ENCODE peak calls at places on chromosome 20, in seven cellular contexts. One of them, this sample, is unnamed.

GRCh38 chr20:61983965-61984364 is 81.7 kb downstream of the TAF4 start:
- DNase-seq in PC-9: no peak
- DNase-seq in ovary: no peak
- DNase-seq in cardiac muscle cell: no peak
- DNase-seq in colonic mucosa: no peak
- DNase-seq in AG09309: no peak
- DNase-seq in left ventricle myocardium inferior: no peak
- DNase-seq in this sample: no peak

GRCh38 chr20:24584538-24585356 is 115.3 kb downstream of the SYNDIG1 start:
- DNase-seq in ovary: no peak
- DNase-seq in left ventricle myocardium inferior: no peak
- DNase-seq in PC-9: no peak
- DNase-seq in cardiac muscle cell: no peak
- DNase-seq in AG09309: peak; percentile 25
- DNase-seq in colonic mucosa: no peak
- DNase-seq in this sample: peak; percentile 80

GRCh38 chr20:6164421-6165341 is 41.9 kb upstream of the FERMT1 start:
- DNase-seq in colonic mucosa: no peak
- DNase-seq in left ventricle myocardium inferior: peak; percentile 46
- DNase-seq in ovary: no peak
- DNase-seq in PC-9: peak; percentile 84
- DNase-seq in AG09309: no peak
- DNase-seq in cardiac muscle cell: peak; percentile 50
- DNase-seq in this sample: no peak

GRCh38 chr20:62201173-62202082 is 18.6 kb downstream of the MTG2 start:
- DNase-seq in cardiac muscle cell: no peak
- DNase-seq in left ventricle myocardium inferior: no peak
- DNase-seq in colonic mucosa: no peak
- DNase-seq in AG09309: no peak
- DNase-seq in PC-9: no peak
- DNase-seq in ovary: no peak
- DNase-seq in this sample: no peak

GRCh38 chr20:48827880-48828733 is at the start of gene PREX1:
- DNase-seq in ovary: peak; percentile 68
- DNase-seq in left ventricle myocardium inferior: peak; percentile 86
- DNase-seq in AG09309: peak; percentile 21
- DNase-seq in PC-9: no peak
- DNase-seq in colonic mucosa: peak; percentile 61
- DNase-seq in cardiac muscle cell: peak; percentile 91
- DNase-seq in this sample: peak; percentile 89

GRCh38 chr20:5002077-5002413 is 735 bp upstream of the SLC23A2 start:
- DNase-seq in colonic mucosa: peak; percentile 20
- DNase-seq in left ventricle myocardium inferior: peak; percentile 18
- DNase-seq in ovary: no peak
- DNase-seq in AG09309: no peak
- DNase-seq in cardiac muscle cell: peak; percentile 6
- DNase-seq in PC-9: no peak
- DNase-seq in this sample: no peak

GRCh38 chr20:53899351-53900167 is 170.8 kb downstream of the BCAS1 start:
- DNase-seq in colonic mucosa: peak; percentile 63
- DNase-seq in cardiac muscle cell: no peak
- DNase-seq in left ventricle myocardium inferior: no peak
- DNase-seq in PC-9: peak; percentile 88
- DNase-seq in ovary: no peak
- DNase-seq in AG09309: no peak
- DNase-seq in this sample: no peak

GRCh38 chr20:20820780-20821495 is 108.5 kb upstream of the RALGAPA2 start:
- DNase-seq in AG09309: no peak
- DNase-seq in cardiac muscle cell: no peak
- DNase-seq in colonic mucosa: no peak
- DNase-seq in ovary: no peak
- DNase-seq in left ventricle myocardium inferior: no peak
- DNase-seq in PC-9: no peak
- DNase-seq in this sample: no peak

GRCh38 chr20:38809942-38810341 is 4.4 kb downstream of the PPP1R16B start:
- DNase-seq in PC-9: no peak
- DNase-seq in AG09309: no peak
- DNase-seq in colonic mucosa: no peak
- DNase-seq in ovary: no peak
- DNase-seq in cardiac muscle cell: no peak
- DNase-seq in left ventricle myocardium inferior: no peak
- DNase-seq in this sample: no peak

GRCh38 chr20:62755817-62756724 is 40.2 kb upstream of the MRGBP start:
- DNase-seq in AG09309: no peak
- DNase-seq in ovary: no peak
- DNase-seq in cardiac muscle cell: no peak
- DNase-seq in left ventricle myocardium inferior: peak; percentile 8
- DNase-seq in colonic mucosa: no peak
- DNase-seq in PC-9: no peak
- DNase-seq in this sample: no peak

GRCh38 chr20:57118964-57119363 is 147.5 kb downstream of the BMP7 start:
- DNase-seq in ovary: no peak
- DNase-seq in AG09309: no peak
- DNase-seq in left ventricle myocardium inferior: no peak
- DNase-seq in colonic mucosa: no peak
- DNase-seq in cardiac muscle cell: no peak
- DNase-seq in PC-9: no peak
- DNase-seq in this sample: no peak

GRCh38 chr20:43755390-43755789 is 28.6 kb upstream of the GTSF1L start:
- DNase-seq in PC-9: no peak
- DNase-seq in left ventricle myocardium inferior: no peak
- DNase-seq in colonic mucosa: no peak
- DNase-seq in cardiac muscle cell: no peak
- DNase-seq in ovary: no peak
- DNase-seq in AG09309: peak; percentile 50
- DNase-seq in this sample: no peak

GRCh38 chr20:46169245-46170171 is 51.4 kb downstream of the CD40 start:
- DNase-seq in cardiac muscle cell: peak; percentile 36
- DNase-seq in AG09309: no peak
- DNase-seq in colonic mucosa: no peak
- DNase-seq in PC-9: no peak
- DNase-seq in ovary: no peak
- DNase-seq in left ventricle myocardium inferior: no peak
- DNase-seq in this sample: no peak

GRCh38 chr20:20366896-20367680 is 816 bp upstream of the INSM1 start:
- DNase-seq in left ventricle myocardium inferior: no peak
- DNase-seq in ovary: no peak
- DNase-seq in PC-9: no peak
- DNase-seq in AG09309: no peak
- DNase-seq in colonic mucosa: no peak
- DNase-seq in cardiac muscle cell: peak; percentile 25
- DNase-seq in this sample: no peak

GRCh38 chr20:1418335-1418734 is 25.5 kb upstream of the FKBP1A start:
- DNase-seq in cardiac muscle cell: no peak
- DNase-seq in left ventricle myocardium inferior: no peak
- DNase-seq in colonic mucosa: no peak
- DNase-seq in ovary: no peak
- DNase-seq in PC-9: peak; percentile 58
- DNase-seq in AG09309: no peak
- DNase-seq in this sample: no peak

GRCh38 chr20:64219202-64219601 is 36.3 kb upstream of the PCMTD2 start:
- DNase-seq in cardiac muscle cell: no peak
- DNase-seq in AG09309: no peak
- DNase-seq in colonic mucosa: no peak
- DNase-seq in ovary: no peak
- DNase-seq in left ventricle myocardium inferior: no peak
- DNase-seq in PC-9: no peak
- DNase-seq in this sample: no peak

GRCh38 chr20:24535956-24536730 is 66.7 kb downstream of the SYNDIG1 start:
- DNase-seq in PC-9: no peak
- DNase-seq in left ventricle myocardium inferior: no peak
- DNase-seq in colonic mucosa: no peak
- DNase-seq in ovary: no peak
- DNase-seq in cardiac muscle cell: no peak
- DNase-seq in AG09309: no peak
- DNase-seq in this sample: peak; percentile 76

GRCh38 chr20:24953621-24954133 is 4.6 kb downstream of the CST7 start:
- DNase-seq in colonic mucosa: peak; percentile 14
- DNase-seq in ovary: no peak
- DNase-seq in left ventricle myocardium inferior: no peak
- DNase-seq in cardiac muscle cell: no peak
- DNase-seq in AG09309: no peak
- DNase-seq in PC-9: no peak
- DNase-seq in this sample: peak; percentile 82

GRCh38 chr20:1565461-1565860 is 8.0 kb upstream of the SIRPD start:
- DNase-seq in PC-9: no peak
- DNase-seq in cardiac muscle cell: no peak
- DNase-seq in left ventricle myocardium inferior: no peak
- DNase-seq in colonic mucosa: no peak
- DNase-seq in ovary: no peak
- DNase-seq in AG09309: no peak
- DNase-seq in this sample: no peak

GRCh38 chr20:1122388-1123315 is 4.2 kb downstream of the PSMF1 start:
- DNase-seq in ovary: no peak
- DNase-seq in AG09309: peak; percentile 13
- DNase-seq in left ventricle myocardium inferior: peak; percentile 32
- DNase-seq in colonic mucosa: peak; percentile 75
- DNase-seq in PC-9: no peak
- DNase-seq in cardiac muscle cell: no peak
- DNase-seq in this sample: no peak

GRCh38 chr20:47464380-47465101 is 37.1 kb upstream of the NCOA3 start:
- DNase-seq in ovary: no peak
- DNase-seq in left ventricle myocardium inferior: peak; percentile 61
- DNase-seq in colonic mucosa: peak; percentile 74
- DNase-seq in cardiac muscle cell: no peak
- DNase-seq in PC-9: peak; percentile 99
- DNase-seq in AG09309: peak; percentile 96
- DNase-seq in this sample: peak; percentile 91
- TF ChIP-seq CTCF in ovary: no peak
- TF ChIP-seq CTCF in left ventricle myocardium inferior: peak; percentile 62
- TF ChIP-seq CTCF in colonic mucosa: no peak
- TF ChIP-seq CTCF in cardiac muscle cell: peak; percentile 44
- TF ChIP-seq CTCF in PC-9: peak; percentile 78
- TF ChIP-seq CTCF in AG09309: peak; percentile 57
- TF ChIP-seq CTCF in this sample: peak; percentile 62

GRCh38 chr20:22182148-22182547 is 402.2 kb downstream of the FOXA2 start:
- DNase-seq in ovary: no peak
- DNase-seq in cardiac muscle cell: no peak
- DNase-seq in PC-9: no peak
- DNase-seq in left ventricle myocardium inferior: no peak
- DNase-seq in colonic mucosa: no peak
- DNase-seq in AG09309: no peak
- DNase-seq in this sample: no peak

DNA sequence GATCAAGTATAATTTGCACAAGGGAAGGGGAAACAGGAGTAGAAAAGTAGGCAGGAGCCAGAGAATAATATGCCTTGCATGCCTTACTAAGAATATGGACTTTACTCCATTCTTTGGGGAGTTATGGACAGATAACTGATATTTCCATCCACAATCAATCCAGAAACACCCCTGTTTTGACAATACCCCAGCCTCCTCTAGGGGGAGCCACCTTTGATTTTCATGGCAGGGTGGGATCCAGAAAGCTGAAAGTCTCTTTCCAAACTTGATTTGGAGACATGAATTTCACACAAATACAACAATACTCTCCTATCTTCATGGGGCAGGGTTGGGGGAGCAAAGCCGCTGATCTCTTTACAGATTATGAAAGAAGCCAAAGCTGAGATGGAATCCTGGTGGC is 404.1 kb downstream of the FOXA2 start:
- DNase-seq in cardiac muscle cell: peak; percentile 13
- DNase-seq in left ventricle myocardium inferior: no peak
- DNase-seq in colonic mucosa: no peak
- DNase-seq in PC-9: no peak
- DNase-seq in ovary: no peak
- DNase-seq in AG09309: no peak
- DNase-seq in this sample: no peak
- TF ChIP-seq CTCF in cardiac muscle cell: no peak
- TF ChIP-seq CTCF in left ventricle myocardium inferior: no peak
- TF ChIP-seq CTCF in colonic mucosa: no peak
- TF ChIP-seq CTCF in PC-9: peak; percentile 59
- TF ChIP-seq CTCF in ovary: no peak
- TF ChIP-seq CTCF in AG09309: no peak
- TF ChIP-seq CTCF in this sample: no peak

DNA sequence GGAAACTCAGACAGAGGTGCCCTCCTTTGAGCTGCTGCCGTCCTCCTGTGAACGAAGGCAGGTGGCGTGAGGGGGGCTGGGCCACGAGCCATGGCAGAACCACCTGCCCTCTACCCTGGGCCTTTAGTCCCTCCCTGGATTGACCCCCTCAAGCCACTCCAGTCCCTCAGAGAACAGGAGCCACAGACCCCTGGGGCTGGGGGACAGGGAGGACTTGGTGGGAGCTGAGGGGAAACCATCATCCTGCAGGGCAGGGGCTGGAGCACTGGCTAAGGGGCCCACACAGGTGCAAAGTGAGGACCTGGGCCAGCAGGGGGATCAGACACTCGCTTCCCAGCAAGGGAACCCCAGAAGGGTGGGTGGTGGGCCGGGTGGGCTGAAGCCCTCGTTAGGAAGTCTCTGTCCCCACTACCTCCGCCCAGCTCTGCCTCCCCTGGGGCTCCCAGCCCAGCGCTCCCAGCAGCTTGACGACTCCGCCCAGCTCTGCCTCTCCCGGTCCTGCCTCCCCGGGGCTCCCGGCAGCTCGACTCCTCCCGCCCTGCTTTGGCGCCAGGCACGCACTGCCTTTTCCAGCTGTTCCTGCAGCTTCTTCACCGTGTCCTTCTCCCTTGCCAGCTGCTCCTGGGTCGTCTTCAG is 44.4 kb downstream of the DSTN start:
- DNase-seq in ovary: peak; percentile 83
- DNase-seq in AG09309: no peak
- DNase-seq in left ventricle myocardium inferior: peak; percentile 87
- DNase-seq in cardiac muscle cell: peak; percentile 27
- DNase-seq in PC-9: no peak
- DNase-seq in colonic mucosa: peak; percentile 84
- DNase-seq in this sample: peak; percentile 88
- TF ChIP-seq CTCF in ovary: no peak
- TF ChIP-seq CTCF in AG09309: no peak
- TF ChIP-seq CTCF in left ventricle myocardium inferior: no peak
- TF ChIP-seq CTCF in cardiac muscle cell: no peak
- TF ChIP-seq CTCF in PC-9: no peak
- TF ChIP-seq CTCF in colonic mucosa: no peak
- TF ChIP-seq CTCF in this sample: no peak

DNA sequence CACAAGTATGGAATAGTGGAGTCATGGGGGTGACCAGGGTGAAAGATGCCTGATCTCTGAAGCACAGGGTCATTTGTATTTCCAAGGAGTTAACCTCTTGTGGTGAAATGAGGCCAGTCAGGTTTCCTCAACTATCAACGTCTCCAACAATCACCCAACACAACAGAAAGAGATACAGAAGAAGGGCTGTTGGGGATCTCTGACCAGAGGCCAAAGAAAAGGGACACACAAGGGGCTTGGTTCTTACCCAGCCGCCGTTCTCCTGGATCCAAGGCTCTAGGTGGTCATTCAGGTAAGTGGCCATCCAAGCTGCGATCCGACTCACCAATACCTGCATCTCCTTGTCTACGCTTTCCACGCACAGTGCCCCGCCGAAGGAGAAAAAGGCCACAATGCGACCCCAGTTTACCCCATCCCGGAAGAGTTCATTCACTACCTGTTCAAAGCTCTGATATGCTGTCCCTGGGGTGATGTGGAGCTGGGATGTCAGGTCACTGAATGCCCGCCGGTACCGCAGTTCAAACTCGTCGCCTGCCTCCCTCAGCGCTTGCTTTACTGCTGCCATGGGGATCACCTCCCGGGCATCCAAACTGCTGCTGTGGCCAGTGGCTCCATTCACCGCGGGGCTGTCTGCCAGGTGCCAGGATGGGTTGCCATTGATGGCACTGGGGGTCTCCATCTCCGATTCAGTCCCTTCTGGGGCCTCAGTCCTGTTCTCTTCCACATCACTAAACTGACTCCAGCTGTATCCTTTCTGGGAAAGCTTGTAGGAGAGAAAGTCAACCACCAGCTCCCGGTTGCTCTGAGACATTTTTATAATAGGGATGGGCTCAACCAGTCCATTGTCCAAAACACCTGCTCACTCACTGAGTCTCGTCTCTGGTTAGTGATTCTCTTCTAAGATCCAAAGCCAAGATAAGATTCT is 998 bp downstream of the BCL2L1 start:
- DNase-seq in ovary: peak; percentile 43
- DNase-seq in left ventricle myocardium inferior: peak; percentile 41
- DNase-seq in cardiac muscle cell: no peak
- DNase-seq in PC-9: no peak
- DNase-seq in colonic mucosa: peak; percentile 56
- DNase-seq in AG09309: no peak
- DNase-seq in this sample: no peak
- TF ChIP-seq CTCF in ovary: no peak
- TF ChIP-seq CTCF in left ventricle myocardium inferior: no peak
- TF ChIP-seq CTCF in cardiac muscle cell: no peak
- TF ChIP-seq CTCF in PC-9: no peak
- TF ChIP-seq CTCF in colonic mucosa: no peak
- TF ChIP-seq CTCF in AG09309: no peak
- TF ChIP-seq CTCF in this sample: no peak